ENCODE peak calls at places on chromosome 17, in six cellular contexts. One of them, this sample, is unnamed.

GRCh38 chr17:2905697-2906595 is 109.7 kb downstream of the RAP1GAP2 start:
- DNase-seq in CD8-positive, alpha-beta memory T cell: no peak
- DNase-seq in immature natural killer cell: no peak
- DNase-seq in occipital lobe: peak
- DNase-seq in RPMI7951: no peak
- DNase-seq in lung: no peak
- DNase-seq in this sample: no peak

GRCh38 chr17:10384175-10384574 is 11.4 kb upstream of the MYH13 start:
- DNase-seq in CD8-positive, alpha-beta memory T cell: no peak
- DNase-seq in lung: no peak
- DNase-seq in RPMI7951: no peak
- DNase-seq in immature natural killer cell: no peak
- DNase-seq in occipital lobe: no peak
- DNase-seq in this sample: peak

GRCh38 chr17:63760771-63761539 is 12.4 kb downstream of the CCDC47 start:
- DNase-seq in CD8-positive, alpha-beta memory T cell: no peak
- DNase-seq in RPMI7951: peak
- DNase-seq in lung: no peak
- DNase-seq in immature natural killer cell: no peak
- DNase-seq in occipital lobe: no peak
- DNase-seq in this sample: peak

GRCh38 chr17:78172284-78173024 is 4.1 kb downstream of the SYNGR2 start:
- DNase-seq in RPMI7951: no peak
- DNase-seq in occipital lobe: no peak
- DNase-seq in immature natural killer cell: no peak
- DNase-seq in lung: peak
- DNase-seq in CD8-positive, alpha-beta memory T cell: no peak
- DNase-seq in this sample: no peak

GRCh38 chr17:15516150-15516549 is 47.1 kb downstream of the TVP23C start:
- DNase-seq in RPMI7951: peak
- DNase-seq in lung: no peak
- DNase-seq in CD8-positive, alpha-beta memory T cell: no peak
- DNase-seq in immature natural killer cell: no peak
- DNase-seq in occipital lobe: no peak
- DNase-seq in this sample: peak

GRCh38 chr17:14933676-14934075 is 331.4 kb downstream of the PMP22 start:
- DNase-seq in immature natural killer cell: no peak
- DNase-seq in RPMI7951: no peak
- DNase-seq in lung: no peak
- DNase-seq in CD8-positive, alpha-beta memory T cell: no peak
- DNase-seq in occipital lobe: no peak
- DNase-seq in this sample: no peak

GRCh38 chr17:8654822-8655221 is 24.3 kb upstream of the MYH10 start:
- DNase-seq in immature natural killer cell: no peak
- DNase-seq in lung: no peak
- DNase-seq in RPMI7951: no peak
- DNase-seq in CD8-positive, alpha-beta memory T cell: no peak
- DNase-seq in occipital lobe: no peak
- DNase-seq in this sample: no peak

GRCh38 chr17:8421571-8421970 is 14.1 kb upstream of the NDEL1 start:
- DNase-seq in immature natural killer cell: no peak
- DNase-seq in CD8-positive, alpha-beta memory T cell: no peak
- DNase-seq in lung: no peak
- DNase-seq in occipital lobe: no peak
- DNase-seq in RPMI7951: peak
- DNase-seq in this sample: no peak

GRCh38 chr17:82940226-82941020 is 100.6 kb upstream of the ZNF750 start:
- DNase-seq in occipital lobe: no peak
- DNase-seq in immature natural killer cell: no peak
- DNase-seq in CD8-positive, alpha-beta memory T cell: no peak
- DNase-seq in RPMI7951: no peak
- DNase-seq in lung: no peak
- DNase-seq in this sample: no peak

GRCh38 chr17:29933379-29933778 is 3.4 kb upstream of the SSH2 start:
- DNase-seq in immature natural killer cell: no peak
- DNase-seq in CD8-positive, alpha-beta memory T cell: no peak
- DNase-seq in lung: no peak
- DNase-seq in occipital lobe: no peak
- DNase-seq in RPMI7951: peak
- DNase-seq in this sample: peak

GRCh38 chr17:47315451-47316266 is 8.1 kb upstream of the EFCAB13 start:
- DNase-seq in RPMI7951: peak
- DNase-seq in CD8-positive, alpha-beta memory T cell: no peak
- DNase-seq in occipital lobe: no peak
- DNase-seq in lung: no peak
- DNase-seq in immature natural killer cell: peak
- DNase-seq in this sample: peak

GRCh38 chr17:278055-279028 is 74.3 kb downstream of the RPH3AL start:
- DNase-seq in occipital lobe: no peak
- DNase-seq in CD8-positive, alpha-beta memory T cell: no peak
- DNase-seq in immature natural killer cell: no peak
- DNase-seq in lung: no peak
- DNase-seq in RPMI7951: no peak
- DNase-seq in this sample: no peak

GRCh38 chr17:63780507-63780906 is 6.5 kb downstream of the DDX42 start:
- DNase-seq in occipital lobe: no peak
- DNase-seq in CD8-positive, alpha-beta memory T cell: no peak
- DNase-seq in immature natural killer cell: no peak
- DNase-seq in RPMI7951: no peak
- DNase-seq in lung: no peak
- DNase-seq in this sample: peak

GRCh38 chr17:3935140-3935542 is 18.9 kb upstream of the P2RX1 start:
- DNase-seq in RPMI7951: peak
- DNase-seq in immature natural killer cell: peak
- DNase-seq in lung: peak
- DNase-seq in occipital lobe: no peak
- DNase-seq in CD8-positive, alpha-beta memory T cell: no peak
- DNase-seq in this sample: peak

GRCh38 chr17:60959696-60960095 is 282.0 kb downstream of the BCAS3 start:
- DNase-seq in RPMI7951: peak
- DNase-seq in lung: no peak
- DNase-seq in occipital lobe: no peak
- DNase-seq in CD8-positive, alpha-beta memory T cell: no peak
- DNase-seq in immature natural killer cell: no peak
- DNase-seq in this sample: no peak

GRCh38 chr17:39483506-39483905 is 22.2 kb downstream of the CDK12 start:
- DNase-seq in CD8-positive, alpha-beta memory T cell: no peak
- DNase-seq in immature natural killer cell: no peak
- DNase-seq in RPMI7951: no peak
- DNase-seq in lung: no peak
- DNase-seq in occipital lobe: no peak
- DNase-seq in this sample: no peak

GRCh38 chr17:42111901-42112551 is 488 bp downstream of the DHX58 start:
- DNase-seq in immature natural killer cell: peak
- DNase-seq in occipital lobe: peak
- DNase-seq in CD8-positive, alpha-beta memory T cell: no peak
- DNase-seq in RPMI7951: peak
- DNase-seq in lung: no peak
- DNase-seq in this sample: peak

GRCh38 chr17:78661092-78661770 is 84.0 kb upstream of the DNAH17 start:
- DNase-seq in occipital lobe: no peak
- DNase-seq in immature natural killer cell: no peak
- DNase-seq in lung: no peak
- DNase-seq in RPMI7951: peak
- DNase-seq in CD8-positive, alpha-beta memory T cell: no peak
- DNase-seq in this sample: peak

GRCh38 chr17:29299031-29299430 is 5.1 kb upstream of the NUFIP2 start:
- DNase-seq in immature natural killer cell: no peak
- DNase-seq in occipital lobe: no peak
- DNase-seq in RPMI7951: no peak
- DNase-seq in CD8-positive, alpha-beta memory T cell: no peak
- DNase-seq in lung: no peak
- DNase-seq in this sample: no peak

GRCh38 chr17:82882715-82883446 is 43.1 kb upstream of the ZNF750 start:
- DNase-seq in lung: peak
- DNase-seq in RPMI7951: no peak
- DNase-seq in occipital lobe: no peak
- DNase-seq in CD8-positive, alpha-beta memory T cell: peak
- DNase-seq in immature natural killer cell: peak
- DNase-seq in this sample: no peak

GRCh38 chr17:36674278-36674650 is 72.9 kb downstream of the MRM1 start:
- DNase-seq in occipital lobe: no peak
- DNase-seq in lung: no peak
- DNase-seq in CD8-positive, alpha-beta memory T cell: no peak
- DNase-seq in immature natural killer cell: no peak
- DNase-seq in RPMI7951: no peak
- DNase-seq in this sample: no peak

GRCh38 chr17:5888811-5889210 is 181.4 kb upstream of the WSCD1 start:
- DNase-seq in RPMI7951: no peak
- DNase-seq in occipital lobe: no peak
- DNase-seq in lung: no peak
- DNase-seq in immature natural killer cell: no peak
- DNase-seq in CD8-positive, alpha-beta memory T cell: no peak
- DNase-seq in this sample: peak

GRCh38 chr17:17555906-17556305 is 35.6 kb downstream of the PEMT start:
- DNase-seq in occipital lobe: no peak
- DNase-seq in RPMI7951: no peak
- DNase-seq in CD8-positive, alpha-beta memory T cell: no peak
- DNase-seq in immature natural killer cell: no peak
- DNase-seq in lung: no peak
- DNase-seq in this sample: no peak

GRCh38 chr17:76527430-76528111 is 9.9 kb downstream of the CYGB start:
- DNase-seq in CD8-positive, alpha-beta memory T cell: peak
- DNase-seq in RPMI7951: peak
- DNase-seq in immature natural killer cell: peak
- DNase-seq in occipital lobe: no peak
- DNase-seq in lung: peak
- DNase-seq in this sample: peak

GRCh38 chr17:60127068-60128064 is 22.4 kb upstream of the CA4 start:
- DNase-seq in lung: peak
- DNase-seq in CD8-positive, alpha-beta memory T cell: no peak
- DNase-seq in RPMI7951: no peak
- DNase-seq in occipital lobe: no peak
- DNase-seq in immature natural killer cell: no peak
- DNase-seq in this sample: no peak

GRCh38 chr17:7716901-7717755 is at the start of gene DNAH2:
- DNase-seq in CD8-positive, alpha-beta memory T cell: no peak
- DNase-seq in immature natural killer cell: peak
- DNase-seq in occipital lobe: peak
- DNase-seq in RPMI7951: peak
- DNase-seq in lung: peak
- DNase-seq in this sample: peak

GRCh38 chr17:80499536-80499935 is 23.1 kb upstream of the NPTX1 start:
- DNase-seq in lung: no peak
- DNase-seq in occipital lobe: no peak
- DNase-seq in CD8-positive, alpha-beta memory T cell: no peak
- DNase-seq in immature natural killer cell: no peak
- DNase-seq in RPMI7951: no peak
- DNase-seq in this sample: no peak